ENCODE peak calls at places on chromosomes 2 and 18, in four cellular contexts. J, T, A and H are unnamed samples.

GRCh38 chr2:19955544-19956422 is 34.1 kb downstream of the WDR35 start:
- DNase-seq in J (peak; percentile 50), T (peak; percentile 80), A (peak; percentile 19), H (peak; percentile 1)

GRCh38 chr2:100262555-100263320 is 59.6 kb downstream of the LONRF2 start:
- DNase-seq in J (peak; percentile 68), T (peak; percentile 58), A (peak; percentile 34), H (peak; percentile 59)

GRCh38 chr2:30971291-30972025 is 164.2 kb upstream of the CAPN13 start:
- DNase-seq in J (no peak), T (peak; percentile 14), A (no peak), H (no peak)

GRCh38 chr2:119011162-119011909 is 69.3 kb downstream of the MARCO start:
- DNase-seq in J (peak; percentile 59), T (peak; percentile 30), A (no peak), H (peak; percentile 7)

GRCh38 chr18:36149514-36150289 is 20.0 kb downstream of the ELP2 start:
- DNase-seq in J (no peak), T (no peak), A (no peak), H (no peak)

GRCh38 chr2:33425156-33425555 is 51.3 kb upstream of the RASGRP3 start:
- DNase-seq in J (no peak), T (peak; percentile 33), A (no peak), H (no peak)

GRCh38 chr18:1544016-1544415 is 639.3 kb downstream of the ADCYAP1 start:
- DNase-seq in J (no peak), T (no peak), A (no peak), H (no peak)

GRCh38 chr2:182717451-182718215 is 1.6 kb downstream of the DNAJC10 start:
- DNase-seq in J (no peak), T (no peak), A (no peak), H (no peak)

GRCh38 chr2:30511122-30512083 is 64.4 kb downstream of the LCLAT1 start:
- DNase-seq in J (no peak), T (peak; percentile 81), A (no peak), H (no peak)

GRCh38 chr2:187527262-187527661 is 27.0 kb downstream of the TFPI start:
- DNase-seq in J (no peak), T (peak; percentile 88), A (no peak), H (no peak)

GRCh38 chr18:22219568-22220355 is 50.4 kb downstream of the GATA6 start:
- DNase-seq in J (no peak), T (no peak), A (no peak), H (no peak)

GRCh38 chr2:29273004-29273703 is 157.9 kb downstream of the CLIP4 start:
- DNase-seq in J (no peak), T (no peak), A (no peak), H (no peak)

GRCh38 chr2:67846341-67847070 is 216.3 kb downstream of the C1D start:
- DNase-seq in J (peak; percentile 78), T (peak; percentile 95), A (no peak), H (peak; percentile 6)

GRCh38 chr2:40256649-40257048 is 195.2 kb downstream of the SLC8A1 start:
- DNase-seq in J (peak; percentile 15), T (no peak), A (no peak), H (no peak)

GRCh38 chr2:88161446-88161845 is 8.7 kb upstream of the THNSL2 start:
- DNase-seq in J (no peak), T (no peak), A (no peak), H (no peak)

GRCh38 chr2:207143474-207144190 is 22.1 kb downstream of the KLF7 start:
- DNase-seq in J (no peak), T (peak; percentile 73), A (peak; percentile 15), H (no peak)

GRCh38 chr2:144505245-144505801 is 14.6 kb downstream of the ZEB2 start:
- DNase-seq in J (no peak), T (peak; percentile 86), A (no peak), H (no peak)

GRCh38 chr18:28834889-28835288 is 658.0 kb upstream of the CDH2 start:
- DNase-seq in J (no peak), T (peak; percentile 84), A (no peak), H (peak; percentile 12)

GRCh38 chr2:111977240-111977639 is 77.8 kb upstream of the TMEM87B start:
- DNase-seq in J (no peak), T (no peak), A (no peak), H (no peak)

GRCh38 chr2:112317303-112318158 is 42.1 kb downstream of the ZC3H6 start:
- DNase-seq in J (no peak), T (no peak), A (no peak), H (no peak)

GRCh38 chr2:12057436-12058166 is 311.2 kb downstream of the LPIN1 start:
- DNase-seq in J (no peak), T (no peak), A (no peak), H (no peak)

GRCh38 chr2:45882707-45883106 is 231.2 kb downstream of the PRKCE start:
- DNase-seq in J (no peak), T (peak; percentile 63), A (no peak), H (no peak)

GRCh38 chr18:56831988-56832387 is 180.8 kb downstream of the WDR7 start:
- DNase-seq in J (no peak), T (no peak), A (no peak), H (no peak)

GRCh38 chr2:65778126-65778525 is 345.7 kb upstream of the SPRED2 start:
- DNase-seq in J (no peak), T (no peak), A (no peak), H (no peak)

GRCh38 chr2:159053186-159054031 is 85.0 kb downstream of the TANC1 start:
- DNase-seq in J (no peak), T (peak; percentile 80), A (no peak), H (no peak)

GRCh38 chr2:84939426-84940087 is 31.4 kb upstream of the KCMF1 start:
- DNase-seq in J (no peak), T (no peak), A (peak; percentile 71), H (no peak)

GRCh38 chr18:33404244-33404873 is 36.2 kb downstream of the CCDC178 start:
- DNase-seq in J (no peak), T (no peak), A (no peak), H (no peak)

GRCh38 chr2:173999272-173999671 is 34.1 kb upstream of the SP3 start:
- DNase-seq in J (no peak), T (no peak), A (no peak), H (no peak)

GRCh38 chr2:85248741-85249524 is 78.9 kb downstream of the TGOLN2 start:
- DNase-seq in J (no peak), T (peak; percentile 96), A (no peak), H (no peak)

GRCh38 chr2:191434072-191434471 is 188.9 kb downstream of the MYO1B start:
- DNase-seq in J (no peak), T (no peak), A (no peak), H (no peak)

GRCh38 chr2:120745420-120746178 is 9.9 kb downstream of the GLI2 start:
- DNase-seq in J (no peak), T (no peak), A (no peak), H (no peak)

GRCh38 chr18:28267878-28268625 is 91.1 kb upstream of the CDH2 start:
- DNase-seq in J (no peak), T (peak; percentile 28), A (no peak), H (no peak)